ENCODE peak calls at places on chromosomes 12 and 14, in seven cellular contexts. J is stomach, D is AG04450, W is IMR-90, G is psoas muscle, F is SK-N-SH, S is MM.1S. U is an unnamed sample.
A peak's percentile ranks its signal among the peaks of the same experiment; 100 is the strongest.

GRCh38 chr12:11622774-11623375 is 26.6 kb upstream of the ETV6 start:
- DNase-seq in J (no peak), D (no peak), W (no peak), G (no peak), F (no peak), S (no peak), U (no peak)

GRCh38 chr14:54632452-54632851 is 65.5 kb downstream of the SAMD4A start:
- DNase-seq in J (no peak), D (no peak), W (no peak), G (no peak), F (no peak), S (no peak), U (no peak)

GRCh38 chr14:105087963-105088811 is 23.0 kb upstream of the GPR132 start:
- DNase-seq in J (peak; percentile 23), D (no peak), W (peak; percentile 74), G (peak; percentile 70), F (peak; percentile 42), S (no peak), U (peak; percentile 74)

GRCh38 chr12:7832059-7832696 is 40.5 kb downstream of the SLC2A14 start:
- DNase-seq in J (no peak), D (peak; percentile 27), W (peak; percentile 71), G (no peak), F (peak; percentile 49), S (peak; percentile 35), U (no peak)

GRCh38 chr12:53221203-53222076 is 10.6 kb downstream of the RARG start:
- DNase-seq in J (peak; percentile 80), D (no peak), W (peak; percentile 51), G (peak; percentile 81), F (peak; percentile 89), S (peak; percentile 50), U (peak; percentile 85)

GRCh38 chr12:6943387-6943718 is 263 bp upstream of the RNU7-1 start:
- DNase-seq in J (peak; percentile 86), D (peak; percentile 83), W (peak; percentile 94), G (peak; percentile 76), F (peak; percentile 91), S (peak; percentile 94), U (peak; percentile 96)

GRCh38 chr14:99391671-99392070 is 89.0 kb downstream of the SETD3 start:
- DNase-seq in J (no peak), D (no peak), W (peak; percentile 44), G (no peak), F (no peak), S (no peak), U (no peak)

GRCh38 chr12:125704803-125705202 is 639.6 kb downstream of the AACS start:
- DNase-seq in J (no peak), D (no peak), W (no peak), G (no peak), F (no peak), S (no peak), U (no peak)

GRCh38 chr14:31933716-31934115 is 143.4 kb upstream of the ARHGAP5 start:
- DNase-seq in J (no peak), D (no peak), W (peak; percentile 36), G (no peak), F (no peak), S (no peak), U (no peak)

GRCh38 chr14:97655169-97655948 is 858.2 kb downstream of the VRK1 start:
- DNase-seq in J (no peak), D (no peak), W (no peak), G (no peak), F (no peak), S (no peak), U (no peak)
- H3K9me3 ChIP-seq in J (no peaks in the 10 kb centered on the region), D (peaks cover 32% of the 10 kb centered on the region), W (peaks cover 22% of the 10 kb centered on the region), G (no peaks in the 10 kb centered on the region), F (no peaks in the 10 kb centered on the region), S (no peaks in the 10 kb centered on the region), U (no peaks in the 10 kb centered on the region)

GRCh38 chr14:25484194-25484593 is 434.2 kb upstream of the STXBP6 start:
- DNase-seq in J (no peak), D (no peak), W (no peak), G (no peak), F (no peak), S (no peak), U (no peak)
- H3K9me3 ChIP-seq in J (no peaks in the 10 kb centered on the region), D (peaks cover 8% of the 10 kb centered on the region), W (no peaks in the 10 kb centered on the region), G (no peaks in the 10 kb centered on the region), F (no peaks in the 10 kb centered on the region), S (no peaks in the 10 kb centered on the region), U (no peaks in the 10 kb centered on the region)

GRCh38 chr12:31974673-31975072 is 15.5 kb downstream of the RESF1 start:
- DNase-seq in J (no peak), D (no peak), W (no peak), G (no peak), F (no peak), S (no peak), U (no peak)
- H3K9me3 ChIP-seq in J (peaks cover 14% of the 10 kb centered on the region), D (peaks cover 7% of the 10 kb centered on the region), W (no peaks in the 10 kb centered on the region), G (no peaks in the 10 kb centered on the region), F (no peaks in the 10 kb centered on the region), S (no peaks in the 10 kb centered on the region), U (no peaks in the 10 kb centered on the region)

GRCh38 chr12:46221255-46222128 is 47.4 kb downstream of the SLC38A1 start:
- DNase-seq in J (no peak), D (no peak), W (peak; percentile 55), G (no peak), F (peak; percentile 9), S (no peak), U (no peak)
- H3K9me3 ChIP-seq in J (no peaks in the 10 kb centered on the region), D (no peaks in the 10 kb centered on the region), W (no peaks in the 10 kb centered on the region), G (no peaks in the 10 kb centered on the region), F (no peaks in the 10 kb centered on the region), S (no peaks in the 10 kb centered on the region), U (no peaks in the 10 kb centered on the region)

GRCh38 chr12:9732966-9733461 is at the start of gene CLECL1:
- DNase-seq in J (no peak), D (no peak), W (no peak), G (no peak), F (no peak), S (no peak), U (no peak)

GRCh38 chr12:9731797-9732196 is 1.1 kb downstream of the CLECL1 start:
- DNase-seq in J (no peak), D (no peak), W (no peak), G (no peak), F (no peak), S (peak; percentile 74), U (no peak)

GRCh38 chr12:9730011-9730410 is 2.9 kb downstream of the CLECL1 start:
- DNase-seq in J (no peak), D (no peak), W (no peak), G (no peak), F (no peak), S (no peak), U (no peak)

GRCh38 chr12:9730591-9730990 is 2.3 kb downstream of the CLECL1 start:
- DNase-seq in J (no peak), D (no peak), W (no peak), G (no peak), F (no peak), S (no peak), U (no peak)

DNA sequence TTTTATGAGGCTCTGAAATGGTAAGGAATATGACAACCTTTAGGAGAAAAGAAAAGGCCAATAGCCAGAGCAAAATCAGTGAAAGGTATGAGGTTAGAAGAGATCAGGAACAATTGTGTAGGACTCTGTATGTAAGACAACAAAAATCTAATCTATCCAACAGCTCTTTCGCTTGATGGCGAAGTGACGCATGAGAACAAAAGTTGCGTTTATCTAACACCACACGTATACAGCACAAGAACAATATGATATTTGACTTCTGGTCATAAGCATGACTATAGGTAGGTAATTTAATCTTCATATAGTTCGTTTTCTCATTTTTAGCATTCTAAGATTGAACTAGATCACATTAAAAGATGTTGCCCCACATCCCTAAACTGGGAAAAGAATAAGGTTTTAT is 1.5 kb downstream of the CLECL1 start:
- DNase-seq in J (no peak), D (no peak), W (no peak), G (no peak), F (no peak), S (no peak), U (no peak)
- H3K9me3 ChIP-seq in J (no peaks in the 10 kb centered on the region), D (no peaks in the 10 kb centered on the region), W (no peaks in the 10 kb centered on the region), G (no peaks in the 10 kb centered on the region), F (no peaks in the 10 kb centered on the region), S (no peaks in the 10 kb centered on the region), U (no peaks in the 10 kb centered on the region)

GRCh38 chr12:34347367-34347766 is 325.1 kb downstream of the ALG10 start:
- DNase-seq in J (no peak), D (no peak), W (no peak), G (no peak), F (peak; percentile 60), S (no peak), U (no peak)

GRCh38 chr12:34344851-34345522 is 322.7 kb downstream of the ALG10 start:
- DNase-seq in J (no peak), D (no peak), W (no peak), G (no peak), F (no peak), S (no peak), U (no peak)

GRCh38 chr12:34345801-34346200 is 323.5 kb downstream of the ALG10 start:
- DNase-seq in J (no peak), D (no peak), W (no peak), G (no peak), F (peak; percentile 65), S (no peak), U (no peak)

GRCh38 chr12:34348064-34348463 is 325.8 kb downstream of the ALG10 start:
- DNase-seq in J (no peak), D (no peak), W (no peak), G (no peak), F (no peak), S (no peak), U (no peak)

GRCh38 chr12:34346372-34347034 is 324.2 kb downstream of the ALG10 start:
- DNase-seq in J (no peak), D (no peak), W (no peak), G (no peak), F (no peak), S (no peak), U (no peak)
- H3K9me3 ChIP-seq in J (peaks cover 98% of the 10 kb centered on the region), D (peaks cover 100% of the 10 kb centered on the region), W (peaks cover 24% of the 10 kb centered on the region), G (no peaks in the 10 kb centered on the region), F (no peaks in the 10 kb centered on the region), S (no peaks in the 10 kb centered on the region), U (no peaks in the 10 kb centered on the region)

U was measured in sigmoid colon.